ENCODE peak calls at places on chromosomes 13 and 19, in four cellular contexts. V, O, K and D are unnamed samples. For H3K4me1, the result is how much of the 10 kb centered on the place peaks cover.

GRCh38 chr19:38653028-38653571 is 5.7 kb downstream of the ACTN4 start:
- DNase-seq in K (peak), O (no peak), V (no peak), D (peak)

GRCh38 chr19:8396563-8397203 is 6.5 kb downstream of the RAB11B start:
- DNase-seq in O (peak), K (peak), V (no peak), D (peak)

GRCh38 chr19:51698296-51698695 is 5.2 kb downstream of the SPACA6 start:
- DNase-seq in O (no peak), V (peak), K (no peak), D (no peak)

GRCh38 chr19:39645800-39646411 is 9.8 kb upstream of the LGALS16 start:
- DNase-seq in O (no peak), K (no peak), V (no peak), D (no peak)

GRCh38 chr19:4559569-4559968 is at the start of gene SEMA6B:
- DNase-seq in O (no peak), V (no peak), K (no peak), D (no peak)

GRCh38 chr19:51076602-51077213 is 6.0 kb downstream of the KLK14 start:
- DNase-seq in O (no peak), K (no peak), V (no peak), D (no peak)

GRCh38 chr13:99414048-99414995 is 87.0 kb upstream of the TM9SF2 start:
- DNase-seq in V (no peak), O (no peak), K (no peak), D (no peak)

GRCh38 chr19:48514123-48514458 is 2.5 kb upstream of the LMTK3 start:
- DNase-seq in V (no peak), O (no peak), K (no peak), D (no peak)

GRCh38 chr13:28415994-28416411 is 78.9 kb downstream of the FLT1 start:
- DNase-seq in K (no peak), V (no peak), O (no peak), D (no peak)

GRCh38 chr13:51589793-51590192 is 5.5 kb downstream of the WDFY2 start:
- DNase-seq in V (no peak), K (no peak), O (no peak), D (no peak)

GRCh38 chr13:75512253-75512652 is 25.4 kb downstream of the COMMD6 start:
- DNase-seq in O (no peak), V (no peak), K (no peak), D (no peak)

GRCh38 chr19:54364775-54365257 is at the start of gene LAIR1:
- DNase-seq in K (peak), V (no peak), O (peak), D (peak)

GRCh38 chr19:33388817-33389573 is 15.5 kb downstream of the CEBPG start:
- DNase-seq in V (peak), K (no peak), O (no peak), D (peak)

GRCh38 chr19:49836176-49837008 is 14.6 kb upstream of the PTOV1 start:
- DNase-seq in V (no peak), K (no peak), O (no peak), D (no peak)

GRCh38 chr13:41995946-41996345 is 35.0 kb upstream of the VWA8 start:
- DNase-seq in O (no peak), V (no peak), K (no peak), D (no peak)

GRCh38 chr19:15015946-15016542 is 33.2 kb upstream of the CASP14 start:
- DNase-seq in O (no peak), V (no peak), K (no peak), D (no peak)

GRCh38 chr19:57566396-57567256 is 7.0 kb upstream of the ZNF550 start:
- DNase-seq in O (no peak), K (no peak), V (no peak), D (no peak)

GRCh38 chr19:38134538-38135149 is 89.4 kb downstream of the DPF1 start:
- DNase-seq in O (no peak), V (no peak), K (peak), D (no peak)

GRCh38 chr19:27717825-27718224 is 1495.1 kb downstream of the UQCRFS1 start:
- DNase-seq in K (no peak), O (no peak), V (no peak), D (no peak)

GRCh38 chr19:31349160-31349881 is at the start of gene TSHZ3:
- DNase-seq in K (peak), V (no peak), O (peak), D (peak)

GRCh38 chr19:16461630-16462051 is 10.1 kb downstream of the EPS15L1 start:
- DNase-seq in O (no peak), V (no peak), K (no peak), D (no peak)

GRCh38 chr19:49347835-49348234 is 12.6 kb downstream of the CD37 start:
- DNase-seq in O (no peak), V (no peak), K (no peak), D (no peak)

GRCh38 chr13:25905411-25906010 is 146.3 kb downstream of the SHISA2 start:
- DNase-seq in V (no peak), O (no peak), K (peak), D (peak)

GRCh38 chr13:42355841-42356575 is 84.1 kb downstream of the AKAP11 start:
- DNase-seq in V (no peak), O (no peak), K (no peak), D (no peak)

GRCh38 chr13:28000567-28000966 is 12.1 kb upstream of the URAD start:
- DNase-seq in K (no peak), V (no peak), O (no peak), D (no peak)

GRCh38 chr13:95355491-95355890 is 54.2 kb upstream of the ABCC4 start:
- DNase-seq in V (no peak), O (no peak), K (no peak), D (no peak)

GRCh38 chr19:32676186-32676894 is 692 bp downstream of the RGS9BP start:
- DNase-seq in O (no peak), V (no peak), K (no peak), D (no peak)

GRCh38 chr13:77733674-77734073 is 36.2 kb downstream of the SLAIN1 start:
- DNase-seq in O (no peak), K (no peak), V (no peak), D (no peak)

GRCh38 chr13:29435125-29435911 is 160.2 kb downstream of the SLC7A1 start:
- DNase-seq in K (no peak), O (no peak), V (no peak), D (no peak)

GRCh38 chr13:52788011-52788410 is 48.4 kb upstream of the CNMD start:
- DNase-seq in V (no peak), O (no peak), K (no peak), D (no peak)

GRCh38 chr19:49453757-49454248 is 778 bp downstream of the ALDH16A1 start:
- DNase-seq in V (no peak), K (no peak), O (no peak), D (no peak)

GRCh38 chr13:75913925-75914324 is 277.8 kb downstream of the LMO7 start:
- DNase-seq in V (no peak), O (no peak), K (no peak), D (no peak)

GRCh38 chr13:78024996-78025395 is 106.4 kb upstream of the EDNRB start:
- DNase-seq in K (no peak), O (no peak), V (no peak), D (no peak)

GRCh38 chr13:33441015-33441414 is 155.5 kb upstream of the STARD13 start:
- DNase-seq in O (no peak), K (peak), V (no peak), D (peak)

GRCh38 chr13:110433014-110433413 is 125.9 kb downstream of the COL4A2 start:
- DNase-seq in O (no peak), K (no peak), V (no peak), D (no peak)

GRCh38 chr13:30865131-30866009 is 40.7 kb upstream of the MEDAG start:
- DNase-seq in V (peak), O (peak), K (peak), D (peak)
- H3K4me3 ChIP-seq in V (no peak), O (no peak), K (no peak), D (no peak)

GRCh38 chr19:3463959-3464796 is 16.1 kb downstream of the SMIM24 start:
- DNase-seq in O (no peak), V (no peak), K (no peak), D (no peak)
- H3K4me1 ChIP-seq in O (under half), V (under half), K (under half), D (under half)

DNA sequence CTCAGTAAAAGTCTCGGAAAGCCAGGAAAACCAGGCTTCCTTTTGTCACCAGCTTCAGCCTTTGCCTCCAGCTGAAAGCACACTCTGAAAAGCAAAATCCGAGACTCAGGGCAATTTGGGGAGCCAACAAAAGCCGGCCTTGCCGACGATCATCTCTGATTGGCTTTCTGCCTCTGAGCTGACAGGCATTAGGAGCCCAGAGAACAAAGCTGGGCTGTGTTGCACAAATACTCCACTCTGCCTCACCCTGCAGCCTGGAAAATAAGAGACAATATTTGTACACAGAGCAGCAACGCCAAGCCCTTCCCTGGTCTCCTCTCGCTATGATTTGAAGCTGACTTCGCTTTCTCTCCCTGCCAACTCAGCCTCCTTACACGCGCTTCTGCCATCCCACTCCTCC is 46.9 kb downstream of the CACNA1A start:
- DNase-seq in V (no peak), O (no peak), K (no peak), D (no peak)
- H3K4me3 ChIP-seq in V (no peak), O (no peak), K (no peak), D (no peak)

DNA sequence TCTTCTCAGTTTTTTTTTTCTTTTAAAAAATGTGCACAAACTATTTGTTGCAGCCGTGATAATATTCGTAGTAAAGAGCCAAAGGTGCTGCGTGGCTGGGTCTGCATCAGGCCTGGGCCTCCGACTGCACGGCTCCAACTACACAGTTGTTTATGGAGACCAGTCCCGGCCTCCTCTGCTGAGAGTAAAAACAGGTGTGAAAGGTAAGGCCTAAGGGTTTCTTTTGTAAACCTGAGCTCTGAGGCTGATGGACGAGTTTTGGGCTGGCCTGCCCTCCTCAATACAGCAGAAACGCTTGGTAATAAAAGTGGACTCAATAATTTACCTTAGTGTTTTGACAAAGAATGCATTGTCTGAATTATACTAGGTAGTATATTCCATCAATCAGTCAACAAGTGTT is 3.9 kb downstream of the MBNL2 start:
- DNase-seq in O (no peak), V (no peak), K (no peak), D (no peak)
- H3K4me1 ChIP-seq in O (under half), V (half or more), K (under half), D (under half)

GRCh38 chr19:2282062-2282861 is at the start of gene PEAK3:
- DNase-seq in O (no peak), K (peak), V (peak), D (peak)
- H3K4me3 ChIP-seq in O (peak), K (peak), V (peak), D (no peak)